ENCODE peak calls at places on chromosome 17, in nine cellular contexts. H is C1 segment of cervical spinal cord, M is nucleus accumbens, L is stomach, J is tibial nerve, Y is caudate nucleus, E is RWPE1, G is transverse colon, R is astrocyte of the cerebellum. X is an unnamed sample.

GRCh38 chr17:69567130-69567529 is 152.6 kb downstream of the MAP2K6 start:
- DNase-seq in L (no peak), G (no peak), E (no peak), R (no peak), J (no peak), H (no peak), M (no peak), Y (no peak), X (peak)

GRCh38 chr17:8189041-8189710 is 804 bp downstream of the BORCS6 start:
- DNase-seq in J (no peak), G (peak), M (no peak), L (peak), R (no peak), Y (no peak), H (no peak), E (no peak), X (no peak)

GRCh38 chr17:73551756-73552155 is 92.5 kb downstream of the SDK2 start:
- DNase-seq in M (no peak), J (no peak), E (no peak), R (no peak), G (no peak), L (no peak), H (no peak), Y (no peak), X (no peak)

GRCh38 chr17:10698116-10698818 is 873 bp downstream of the ADPRM start:
- DNase-seq in E (peak), G (no peak), J (no peak), H (no peak), L (no peak), Y (no peak), R (no peak), M (no peak), X (peak)

GRCh38 chr17:78019367-78019975 is 61.0 kb downstream of the TNRC6C start:
- DNase-seq in H (no peak), R (no peak), Y (no peak), M (no peak), J (no peak), L (no peak), E (no peak), G (no peak), X (peak)

GRCh38 chr17:66417300-66417719 is 114.9 kb downstream of the PRKCA start:
- DNase-seq in M (no peak), G (no peak), H (no peak), L (no peak), E (peak), Y (no peak), J (no peak), R (no peak), X (no peak)

GRCh38 chr17:16900288-16900882 is 71.5 kb downstream of the TNFRSF13B start:
- DNase-seq in H (no peak), J (no peak), M (no peak), Y (no peak), L (peak), R (no peak), G (no peak), E (no peak), X (no peak)

GRCh38 chr17:164536-165235 is 16.8 kb downstream of the DOC2B start:
- DNase-seq in R (peak), H (peak), J (no peak), G (peak), L (peak), E (peak), M (peak), Y (peak), X (peak)

GRCh38 chr17:47225436-47225858 is 16.3 kb downstream of the MYL4 start:
- DNase-seq in J (peak), Y (no peak), M (no peak), G (peak), E (peak), H (no peak), L (peak), R (peak), X (peak)

GRCh38 chr17:9158545-9159452 is 137.5 kb downstream of the NTN1 start:
- DNase-seq in R (no peak), M (no peak), G (no peak), L (no peak), H (no peak), J (no peak), Y (no peak), E (no peak), X (no peak)

X was measured in cardiac muscle cell.